ENCODE peak calls at places on chromosomes 16 and 17, in four cellular contexts. One of them, this sample, is unnamed.

GRCh38 chr17:30222741-30223175 is 12.7 kb downstream of the SLC6A4 start:
- DNase-seq in LoVo: peak
- DNase-seq in activated CD4-positive, alpha-beta T cell treated with anti-CD3 and anti-CD28 coated beads, Interleukin-2, amount 50 U/mL, for 4 hours: no peak
- DNase-seq in esophagus squamous epithelium: no peak
- DNase-seq in this sample: no peak

GRCh38 chr17:67111808-67112207 is 67.5 kb downstream of the CACNG1 start:
- DNase-seq in activated CD4-positive, alpha-beta T cell treated with anti-CD3 and anti-CD28 coated beads, Interleukin-2, amount 50 U/mL, for 4 hours: no peak
- DNase-seq in LoVo: no peak
- DNase-seq in esophagus squamous epithelium: no peak
- DNase-seq in this sample: no peak

GRCh38 chr16:85398050-85398451 is 215.1 kb upstream of the GSE1 start:
- DNase-seq in LoVo: no peak
- DNase-seq in esophagus squamous epithelium: no peak
- DNase-seq in activated CD4-positive, alpha-beta T cell treated with anti-CD3 and anti-CD28 coated beads, Interleukin-2, amount 50 U/mL, for 4 hours: no peak
- DNase-seq in this sample: no peak

GRCh38 chr17:44976198-44976597 is 8.1 kb upstream of the C1QL1 start:
- DNase-seq in LoVo: no peak
- DNase-seq in activated CD4-positive, alpha-beta T cell treated with anti-CD3 and anti-CD28 coated beads, Interleukin-2, amount 50 U/mL, for 4 hours: no peak
- DNase-seq in esophagus squamous epithelium: no peak
- DNase-seq in this sample: no peak

GRCh38 chr16:74999208-74999682 is 421 bp downstream of the ZNRF1 start:
- DNase-seq in esophagus squamous epithelium: no peak
- DNase-seq in LoVo: no peak
- DNase-seq in activated CD4-positive, alpha-beta T cell treated with anti-CD3 and anti-CD28 coated beads, Interleukin-2, amount 50 U/mL, for 4 hours: no peak
- DNase-seq in this sample: peak

GRCh38 chr16:15618392-15618791 is 24.6 kb downstream of the MARF1 start:
- DNase-seq in activated CD4-positive, alpha-beta T cell treated with anti-CD3 and anti-CD28 coated beads, Interleukin-2, amount 50 U/mL, for 4 hours: no peak
- DNase-seq in LoVo: no peak
- DNase-seq in esophagus squamous epithelium: no peak
- DNase-seq in this sample: no peak

GRCh38 chr17:46056800-46057304 is 57.8 kb downstream of the STH start:
- DNase-seq in LoVo: no peak
- DNase-seq in esophagus squamous epithelium: no peak
- DNase-seq in activated CD4-positive, alpha-beta T cell treated with anti-CD3 and anti-CD28 coated beads, Interleukin-2, amount 50 U/mL, for 4 hours: no peak
- DNase-seq in this sample: no peak

GRCh38 chr16:67268136-67268579 is 11.2 kb upstream of the PLEKHG4 start:
- DNase-seq in activated CD4-positive, alpha-beta T cell treated with anti-CD3 and anti-CD28 coated beads, Interleukin-2, amount 50 U/mL, for 4 hours: no peak
- DNase-seq in LoVo: peak
- DNase-seq in esophagus squamous epithelium: no peak
- DNase-seq in this sample: no peak

GRCh38 chr17:32822996-32823395 is 53.9 kb downstream of the MYO1D start:
- DNase-seq in esophagus squamous epithelium: no peak
- DNase-seq in LoVo: no peak
- DNase-seq in activated CD4-positive, alpha-beta T cell treated with anti-CD3 and anti-CD28 coated beads, Interleukin-2, amount 50 U/mL, for 4 hours: no peak
- DNase-seq in this sample: no peak

GRCh38 chr17:14745541-14745940 is 444.7 kb downstream of the HS3ST3B1 start:
- DNase-seq in esophagus squamous epithelium: no peak
- DNase-seq in LoVo: no peak
- DNase-seq in activated CD4-positive, alpha-beta T cell treated with anti-CD3 and anti-CD28 coated beads, Interleukin-2, amount 50 U/mL, for 4 hours: no peak
- DNase-seq in this sample: no peak

GRCh38 chr16:69501956-69502457 is 63.8 kb upstream of the NFAT5 start:
- DNase-seq in esophagus squamous epithelium: no peak
- DNase-seq in activated CD4-positive, alpha-beta T cell treated with anti-CD3 and anti-CD28 coated beads, Interleukin-2, amount 50 U/mL, for 4 hours: no peak
- DNase-seq in LoVo: no peak
- DNase-seq in this sample: no peak

GRCh38 chr16:87724490-87725291 is 41.1 kb downstream of the KLHDC4 start:
- DNase-seq in esophagus squamous epithelium: no peak
- DNase-seq in LoVo: no peak
- DNase-seq in activated CD4-positive, alpha-beta T cell treated with anti-CD3 and anti-CD28 coated beads, Interleukin-2, amount 50 U/mL, for 4 hours: no peak
- DNase-seq in this sample: no peak